ENCODE peak calls at places on chromosomes 7 and 10, in nine cellular contexts. One of them, this sample, is unnamed.

GRCh38 chr7:2909471-2910039 is 65.4 kb upstream of the GNA12 start:
- DNase-seq in GM12865: no peak
- DNase-seq in A549: no peak
- DNase-seq in AG09309: no peak
- DNase-seq in kidney epithelial cell: no peak
- DNase-seq in gastrocnemius medialis: no peak
- DNase-seq in epithelial cell of proximal tubule: no peak
- DNase-seq in fibroblast of lung: no peak
- DNase-seq in astrocyte of the spinal cord: no peak
- DNase-seq in this sample: no peak

GRCh38 chr7:134212576-134213546 is 85.7 kb downstream of the LRGUK start:
- DNase-seq in GM12865: no peak
- DNase-seq in A549: peak; percentile 17
- DNase-seq in AG09309: peak; percentile 1
- DNase-seq in kidney epithelial cell: no peak
- DNase-seq in gastrocnemius medialis: no peak
- DNase-seq in epithelial cell of proximal tubule: no peak
- DNase-seq in fibroblast of lung: peak; percentile 77
- DNase-seq in astrocyte of the spinal cord: peak; percentile 10
- DNase-seq in this sample: no peak

GRCh38 chr10:89206402-89207180 is 526 bp downstream of the CH25H start:
- DNase-seq in GM12865: no peak
- DNase-seq in A549: peak; percentile 1
- DNase-seq in AG09309: no peak
- DNase-seq in kidney epithelial cell: no peak
- DNase-seq in gastrocnemius medialis: no peak
- DNase-seq in epithelial cell of proximal tubule: no peak
- DNase-seq in fibroblast of lung: peak; percentile 49
- DNase-seq in astrocyte of the spinal cord: no peak
- DNase-seq in this sample: peak; percentile 20

GRCh38 chr10:19488592-19489280 is 327.5 kb upstream of the PLXDC2 start:
- DNase-seq in GM12865: no peak
- DNase-seq in A549: no peak
- DNase-seq in AG09309: no peak
- DNase-seq in kidney epithelial cell: no peak
- DNase-seq in gastrocnemius medialis: peak; percentile 13
- DNase-seq in epithelial cell of proximal tubule: no peak
- DNase-seq in fibroblast of lung: peak; percentile 33
- DNase-seq in astrocyte of the spinal cord: peak; percentile 8
- DNase-seq in this sample: peak; percentile 25

GRCh38 chr7:137445268-137445667 is 101.7 kb upstream of the PTN start:
- DNase-seq in GM12865: no peak
- DNase-seq in A549: no peak
- DNase-seq in AG09309: no peak
- DNase-seq in kidney epithelial cell: no peak
- DNase-seq in gastrocnemius medialis: no peak
- DNase-seq in epithelial cell of proximal tubule: no peak
- DNase-seq in fibroblast of lung: no peak
- DNase-seq in astrocyte of the spinal cord: no peak
- DNase-seq in this sample: no peak

GRCh38 chr10:133117688-133118071 is 30.0 kb downstream of the ADGRA1 start:
- DNase-seq in GM12865: no peak
- DNase-seq in A549: no peak
- DNase-seq in AG09309: no peak
- DNase-seq in kidney epithelial cell: no peak
- DNase-seq in gastrocnemius medialis: peak; percentile 97
- DNase-seq in epithelial cell of proximal tubule: no peak
- DNase-seq in fibroblast of lung: no peak
- DNase-seq in astrocyte of the spinal cord: no peak
- DNase-seq in this sample: no peak

GRCh38 chr7:41915861-41916260 is 213.0 kb upstream of the INHBA start:
- DNase-seq in GM12865: no peak
- DNase-seq in A549: no peak
- DNase-seq in AG09309: no peak
- DNase-seq in kidney epithelial cell: no peak
- DNase-seq in gastrocnemius medialis: no peak
- DNase-seq in epithelial cell of proximal tubule: no peak
- DNase-seq in fibroblast of lung: no peak
- DNase-seq in astrocyte of the spinal cord: no peak
- DNase-seq in this sample: no peak

GRCh38 chr10:71216363-71216695 is 4.0 kb downstream of the UNC5B start:
- DNase-seq in GM12865: no peak
- DNase-seq in A549: no peak
- DNase-seq in AG09309: no peak
- DNase-seq in kidney epithelial cell: no peak
- DNase-seq in gastrocnemius medialis: no peak
- DNase-seq in epithelial cell of proximal tubule: no peak
- DNase-seq in fibroblast of lung: no peak
- DNase-seq in astrocyte of the spinal cord: no peak
- DNase-seq in this sample: no peak

GRCh38 chr7:151868805-151869188 is 8.1 kb downstream of the PRKAG2 start:
- DNase-seq in GM12865: no peak
- DNase-seq in A549: no peak
- DNase-seq in AG09309: no peak
- DNase-seq in kidney epithelial cell: no peak
- DNase-seq in gastrocnemius medialis: no peak
- DNase-seq in epithelial cell of proximal tubule: no peak
- DNase-seq in fibroblast of lung: peak; percentile 17
- DNase-seq in astrocyte of the spinal cord: no peak
- DNase-seq in this sample: peak; percentile 10

GRCh38 chr7:5652829-5653228 is 128.6 kb downstream of the RNF216 start:
- DNase-seq in GM12865: no peak
- DNase-seq in A549: no peak
- DNase-seq in AG09309: no peak
- DNase-seq in kidney epithelial cell: no peak
- DNase-seq in gastrocnemius medialis: no peak
- DNase-seq in epithelial cell of proximal tubule: no peak
- DNase-seq in fibroblast of lung: no peak
- DNase-seq in astrocyte of the spinal cord: no peak
- DNase-seq in this sample: no peak

GRCh38 chr7:95905165-95905564 is 132.8 kb downstream of the DYNC1I1 start:
- DNase-seq in GM12865: no peak
- DNase-seq in A549: no peak
- DNase-seq in AG09309: no peak
- DNase-seq in kidney epithelial cell: no peak
- DNase-seq in gastrocnemius medialis: no peak
- DNase-seq in epithelial cell of proximal tubule: no peak
- DNase-seq in fibroblast of lung: no peak
- DNase-seq in astrocyte of the spinal cord: no peak
- DNase-seq in this sample: peak; percentile 2

GRCh38 chr7:95901006-95901405 is 128.7 kb downstream of the DYNC1I1 start:
- DNase-seq in GM12865: no peak
- DNase-seq in A549: no peak
- DNase-seq in AG09309: no peak
- DNase-seq in kidney epithelial cell: no peak
- DNase-seq in gastrocnemius medialis: no peak
- DNase-seq in epithelial cell of proximal tubule: no peak
- DNase-seq in fibroblast of lung: no peak
- DNase-seq in astrocyte of the spinal cord: no peak
- DNase-seq in this sample: no peak

GRCh38 chr7:95897557-95898183 is 125.3 kb downstream of the DYNC1I1 start:
- DNase-seq in GM12865: no peak
- DNase-seq in A549: no peak
- DNase-seq in AG09309: no peak
- DNase-seq in kidney epithelial cell: no peak
- DNase-seq in gastrocnemius medialis: no peak
- DNase-seq in epithelial cell of proximal tubule: no peak
- DNase-seq in fibroblast of lung: no peak
- DNase-seq in astrocyte of the spinal cord: no peak
- DNase-seq in this sample: no peak

GRCh38 chr7:95904099-95904498 is 131.7 kb downstream of the DYNC1I1 start:
- DNase-seq in GM12865: no peak
- DNase-seq in A549: no peak
- DNase-seq in AG09309: no peak
- DNase-seq in kidney epithelial cell: no peak
- DNase-seq in gastrocnemius medialis: peak; percentile 14
- DNase-seq in epithelial cell of proximal tubule: no peak
- DNase-seq in fibroblast of lung: no peak
- DNase-seq in astrocyte of the spinal cord: no peak
- DNase-seq in this sample: no peak

DNA sequence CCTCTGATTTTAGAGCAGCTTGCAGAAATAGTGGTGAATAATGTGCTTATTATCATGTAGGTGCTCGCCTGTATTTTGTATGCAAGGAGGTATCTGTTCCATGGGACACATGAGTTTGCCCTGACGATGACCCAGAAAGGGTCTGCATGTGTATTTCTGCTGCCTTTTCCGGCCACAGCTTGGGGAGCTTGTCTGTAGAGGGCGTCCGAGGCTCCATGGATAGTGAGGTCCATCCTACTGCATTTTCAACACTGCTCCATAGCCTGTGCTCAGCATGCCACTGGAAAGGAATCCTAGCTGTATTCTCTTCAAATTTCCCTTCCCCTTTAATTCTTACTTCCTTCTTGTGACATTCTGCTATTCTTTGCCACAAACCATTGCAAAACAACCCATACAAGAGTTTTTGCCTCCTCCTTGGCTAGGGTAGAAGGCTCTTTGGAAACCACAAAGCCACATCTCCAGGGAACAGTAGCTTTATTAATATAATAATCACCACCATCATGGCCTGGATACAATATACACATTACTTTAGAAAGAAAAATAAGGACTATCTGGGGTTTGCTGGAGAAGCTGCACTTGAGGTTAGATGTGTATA is 127.7 kb downstream of the DYNC1I1 start:
- DNase-seq in GM12865: no peak
- DNase-seq in A549: peak; percentile 14
- DNase-seq in AG09309: no peak
- DNase-seq in kidney epithelial cell: no peak
- DNase-seq in gastrocnemius medialis: no peak
- DNase-seq in epithelial cell of proximal tubule: no peak
- DNase-seq in fibroblast of lung: no peak
- DNase-seq in astrocyte of the spinal cord: no peak
- DNase-seq in this sample: no peak
- TF ChIP-seq CTCF in GM12865: no peak
- TF ChIP-seq CTCF in A549: no peak
- TF ChIP-seq CTCF in AG09309: no peak
- TF ChIP-seq CTCF in kidney epithelial cell: no peak
- TF ChIP-seq CTCF in gastrocnemius medialis: no peak
- TF ChIP-seq CTCF in epithelial cell of proximal tubule: no peak
- TF ChIP-seq CTCF in fibroblast of lung: no peak
- TF ChIP-seq CTCF in astrocyte of the spinal cord: peak; percentile 6
- TF ChIP-seq CTCF in this sample: no peak

GRCh38 chr10:35428521-35428920 is 92.2 kb downstream of the CCNY start:
- DNase-seq in GM12865: no peak
- DNase-seq in A549: no peak
- DNase-seq in AG09309: no peak
- DNase-seq in kidney epithelial cell: no peak
- DNase-seq in gastrocnemius medialis: no peak
- DNase-seq in epithelial cell of proximal tubule: no peak
- DNase-seq in fibroblast of lung: no peak
- DNase-seq in astrocyte of the spinal cord: no peak
- DNase-seq in this sample: no peak

GRCh38 chr10:35425596-35425995 is 89.3 kb downstream of the CCNY start:
- DNase-seq in GM12865: no peak
- DNase-seq in A549: no peak
- DNase-seq in AG09309: no peak
- DNase-seq in kidney epithelial cell: no peak
- DNase-seq in gastrocnemius medialis: no peak
- DNase-seq in epithelial cell of proximal tubule: no peak
- DNase-seq in fibroblast of lung: no peak
- DNase-seq in astrocyte of the spinal cord: no peak
- DNase-seq in this sample: peak; percentile 34

GRCh38 chr10:35424680-35425285 is 88.5 kb downstream of the CCNY start:
- DNase-seq in GM12865: no peak
- DNase-seq in A549: no peak
- DNase-seq in AG09309: no peak
- DNase-seq in kidney epithelial cell: no peak
- DNase-seq in gastrocnemius medialis: no peak
- DNase-seq in epithelial cell of proximal tubule: no peak
- DNase-seq in fibroblast of lung: no peak
- DNase-seq in astrocyte of the spinal cord: no peak
- DNase-seq in this sample: no peak

GRCh38 chr10:35426657-35427056 is 90.3 kb downstream of the CCNY start:
- DNase-seq in GM12865: no peak
- DNase-seq in A549: no peak
- DNase-seq in AG09309: no peak
- DNase-seq in kidney epithelial cell: no peak
- DNase-seq in gastrocnemius medialis: no peak
- DNase-seq in epithelial cell of proximal tubule: no peak
- DNase-seq in fibroblast of lung: no peak
- DNase-seq in astrocyte of the spinal cord: no peak
- DNase-seq in this sample: no peak

GRCh38 chr10:35427543-35427942 is 91.2 kb downstream of the CCNY start:
- DNase-seq in GM12865: no peak
- DNase-seq in A549: no peak
- DNase-seq in AG09309: no peak
- DNase-seq in kidney epithelial cell: no peak
- DNase-seq in gastrocnemius medialis: no peak
- DNase-seq in epithelial cell of proximal tubule: no peak
- DNase-seq in fibroblast of lung: no peak
- DNase-seq in astrocyte of the spinal cord: no peak
- DNase-seq in this sample: no peak
- H3K4me3 ChIP-seq in GM12865: no peak overlapping the region
- H3K4me3 ChIP-seq in A549: no peak overlapping the region
- H3K4me3 ChIP-seq in AG09309: no peak overlapping the region
- H3K4me3 ChIP-seq in kidney epithelial cell: no peak overlapping the region
- H3K4me3 ChIP-seq in gastrocnemius medialis: no peak overlapping the region
- H3K4me3 ChIP-seq in epithelial cell of proximal tubule: no peak overlapping the region
- H3K4me3 ChIP-seq in fibroblast of lung: no peak overlapping the region
- H3K4me3 ChIP-seq in astrocyte of the spinal cord: no peak overlapping the region
- H3K4me3 ChIP-seq in this sample: no peak overlapping the region

DNA sequence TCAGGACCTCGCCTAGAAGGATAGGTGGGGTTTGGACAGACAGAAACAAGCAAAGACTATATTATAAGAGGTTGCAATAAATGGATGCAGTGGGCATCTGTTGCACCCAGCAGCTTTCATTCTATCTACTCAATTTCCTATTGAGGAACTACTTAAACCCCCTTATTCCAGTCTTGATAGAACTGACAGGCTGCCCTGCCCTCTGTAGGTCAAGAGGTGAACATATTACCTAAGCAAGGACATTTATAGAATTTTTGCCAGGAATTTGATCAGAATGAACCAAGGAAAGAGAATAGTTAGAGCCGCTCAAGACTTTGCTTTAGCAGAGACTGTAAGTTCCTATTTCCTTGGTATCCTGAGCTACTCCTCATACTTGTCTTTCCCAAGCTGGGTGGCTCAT is 9.5 kb downstream of the VTI1A start:
- DNase-seq in GM12865: peak; percentile 7
- DNase-seq in A549: no peak
- DNase-seq in AG09309: no peak
- DNase-seq in kidney epithelial cell: no peak
- DNase-seq in gastrocnemius medialis: no peak
- DNase-seq in epithelial cell of proximal tubule: no peak
- DNase-seq in fibroblast of lung: no peak
- DNase-seq in astrocyte of the spinal cord: no peak
- DNase-seq in this sample: no peak
- TF ChIP-seq CTCF in GM12865: peak; percentile 15
- TF ChIP-seq CTCF in A549: peak; percentile 9
- TF ChIP-seq CTCF in AG09309: no peak
- TF ChIP-seq CTCF in kidney epithelial cell: no peak
- TF ChIP-seq CTCF in gastrocnemius medialis: no peak
- TF ChIP-seq CTCF in epithelial cell of proximal tubule: peak; percentile 19
- TF ChIP-seq CTCF in fibroblast of lung: no peak
- TF ChIP-seq CTCF in astrocyte of the spinal cord: no peak
- TF ChIP-seq CTCF in this sample: no peak

DNA sequence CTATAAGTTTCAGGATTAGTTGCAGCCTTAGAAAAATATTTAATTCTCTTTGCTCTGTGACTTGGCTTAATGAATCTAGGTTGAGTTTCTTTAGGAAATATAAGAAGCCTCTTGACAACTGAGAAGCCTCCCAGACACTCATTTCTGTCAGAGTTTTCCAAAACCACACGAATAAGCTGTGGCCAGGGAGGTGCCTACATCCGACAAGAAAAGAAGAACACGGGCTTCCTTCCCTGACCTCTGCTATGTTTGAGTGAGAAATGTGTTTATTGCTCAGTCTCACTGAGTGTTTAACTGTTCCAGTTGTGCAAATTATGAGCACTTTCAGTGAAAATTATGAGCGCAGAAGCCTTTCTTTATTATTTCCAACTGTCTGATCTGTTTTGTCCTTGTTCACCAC is 105.0 kb downstream of the TRIL start:
- DNase-seq in GM12865: no peak
- DNase-seq in A549: no peak
- DNase-seq in AG09309: no peak
- DNase-seq in kidney epithelial cell: no peak
- DNase-seq in gastrocnemius medialis: no peak
- DNase-seq in epithelial cell of proximal tubule: no peak
- DNase-seq in fibroblast of lung: peak; percentile 42
- DNase-seq in astrocyte of the spinal cord: no peak
- DNase-seq in this sample: no peak
- H3K4me3 ChIP-seq in GM12865: no peak overlapping the region
- H3K4me3 ChIP-seq in A549: no peak overlapping the region
- H3K4me3 ChIP-seq in AG09309: no peak overlapping the region
- H3K4me3 ChIP-seq in kidney epithelial cell: no peak overlapping the region
- H3K4me3 ChIP-seq in gastrocnemius medialis: no peak overlapping the region
- H3K4me3 ChIP-seq in epithelial cell of proximal tubule: peak overlapping the region; percentile 70
- H3K4me3 ChIP-seq in fibroblast of lung: no peak overlapping the region
- H3K4me3 ChIP-seq in astrocyte of the spinal cord: no peak overlapping the region
- H3K4me3 ChIP-seq in this sample: no peak overlapping the region